ENCODE peak calls at places on chromosomes 5 and 9, in seven cellular contexts. Y is tibial nerve, U is A549, F is keratinocyte, P is IMR-90, V is left ventricle myocardium inferior, O is spleen. A is an unnamed sample.

GRCh38 chr9:1083325-1083913 is 33.3 kb downstream of the DMRT2 start:
- DNase-seq in Y (peak; percentile 7), U (peak; percentile 15), F (no peak), P (no peak), V (peak; percentile 21), O (no peak), A (peak; percentile 31)

GRCh38 chr9:108278341-108278740 is 577.4 kb downstream of the ACTL7B start:
- DNase-seq in Y (no peak), U (no peak), F (no peak), P (no peak), V (no peak), O (no peak), A (no peak)

GRCh38 chr5:78109891-78110324 is 184.6 kb downstream of the AP3B1 start:
- DNase-seq in Y (no peak), U (no peak), F (no peak), P (no peak), V (no peak), O (no peak), A (no peak)

GRCh38 chr5:31937703-31938102 is 236.4 kb downstream of the GOLPH3 start:
- DNase-seq in Y (no peak), U (no peak), F (no peak), P (no peak), V (no peak), O (no peak), A (no peak)

GRCh38 chr9:20650750-20651299 is 28.5 kb upstream of the MLLT3 start:
- DNase-seq in Y (no peak), U (no peak), F (no peak), P (no peak), V (no peak), O (no peak), A (no peak)

GRCh38 chr9:115393976-115394775 is 276.2 kb upstream of the TNC start:
- DNase-seq in Y (no peak), U (no peak), F (no peak), P (no peak), V (no peak), O (no peak), A (no peak)

GRCh38 chr9:132182609-132183073 is 20.8 kb downstream of the NTNG2 start:
- DNase-seq in Y (no peak), U (peak; percentile 26), F (no peak), P (no peak), V (no peak), O (no peak), A (no peak)

GRCh38 chr5:32984851-32985250 is 273.7 kb downstream of the NPR3 start:
- DNase-seq in Y (no peak), U (no peak), F (no peak), P (peak; percentile 64), V (no peak), O (no peak), A (no peak)

GRCh38 chr9:35664531-35665470 is at the start of gene ARHGEF39:
- DNase-seq in Y (peak; percentile 55), U (peak; percentile 86), F (no peak), P (peak; percentile 68), V (peak; percentile 80), O (peak; percentile 92), A (peak; percentile 88)

GRCh38 chr9:29668732-29669131 is 2095.5 kb upstream of the C9orf72 start:
- DNase-seq in Y (no peak), U (no peak), F (no peak), P (no peak), V (no peak), O (no peak), A (no peak)

GRCh38 chr5:74233571-74233970 is 407.0 kb downstream of the ENC1 start:
- DNase-seq in Y (no peak), U (no peak), F (no peak), P (peak; percentile 84), V (no peak), O (no peak), A (no peak)

GRCh38 chr9:131960805-131961495 is 118.7 kb downstream of the MED27 start:
- DNase-seq in Y (no peak), U (no peak), F (no peak), P (no peak), V (no peak), O (no peak), A (no peak)

GRCh38 chr5:180830253-180831138 is 27.9 kb upstream of the MGAT1 start:
- DNase-seq in Y (no peak), U (peak; percentile 44), F (peak; percentile 4), P (peak; percentile 39), V (peak; percentile 74), O (peak; percentile 93), A (peak; percentile 83)

GRCh38 chr5:18393546-18393945 is 759.3 kb downstream of the TAF11L14 start:
- DNase-seq in Y (no peak), U (no peak), F (no peak), P (no peak), V (no peak), O (no peak), A (no peak)

GRCh38 chr5:172591636-172592035 is 49.4 kb upstream of the NEURL1B start:
- DNase-seq in Y (no peak), U (no peak), F (no peak), P (no peak), V (no peak), O (no peak), A (no peak)

GRCh38 chr9:84478996-84479395 is 138.4 kb upstream of the SLC28A3 start:
- DNase-seq in Y (no peak), U (no peak), F (no peak), P (no peak), V (no peak), O (no peak), A (no peak)
- TF ChIP-seq CTCF in Y (no peak), U (no peak), F (no peak), P (no peak), V (no peak), O (no peak), A (no peak)

GRCh38 chr5:139692148-139692547 is 44.0 kb downstream of the CXXC5 start:
- DNase-seq in Y (no peak), U (no peak), F (no peak), P (no peak), V (no peak), O (peak; percentile 67), A (no peak)

GRCh38 chr5:139693676-139694364 is 45.7 kb downstream of the CXXC5 start:
- DNase-seq in Y (no peak), U (no peak), F (no peak), P (no peak), V (no peak), O (no peak), A (no peak)

GRCh38 chr5:139691275-139691629 is 43.1 kb downstream of the CXXC5 start:
- DNase-seq in Y (no peak), U (no peak), F (no peak), P (no peak), V (no peak), O (no peak), A (no peak)

GRCh38 chr5:139694556-139695182 is 46.5 kb downstream of the CXXC5 start:
- DNase-seq in Y (no peak), U (no peak), F (no peak), P (peak; percentile 64), V (no peak), O (no peak), A (no peak)

DNA sequence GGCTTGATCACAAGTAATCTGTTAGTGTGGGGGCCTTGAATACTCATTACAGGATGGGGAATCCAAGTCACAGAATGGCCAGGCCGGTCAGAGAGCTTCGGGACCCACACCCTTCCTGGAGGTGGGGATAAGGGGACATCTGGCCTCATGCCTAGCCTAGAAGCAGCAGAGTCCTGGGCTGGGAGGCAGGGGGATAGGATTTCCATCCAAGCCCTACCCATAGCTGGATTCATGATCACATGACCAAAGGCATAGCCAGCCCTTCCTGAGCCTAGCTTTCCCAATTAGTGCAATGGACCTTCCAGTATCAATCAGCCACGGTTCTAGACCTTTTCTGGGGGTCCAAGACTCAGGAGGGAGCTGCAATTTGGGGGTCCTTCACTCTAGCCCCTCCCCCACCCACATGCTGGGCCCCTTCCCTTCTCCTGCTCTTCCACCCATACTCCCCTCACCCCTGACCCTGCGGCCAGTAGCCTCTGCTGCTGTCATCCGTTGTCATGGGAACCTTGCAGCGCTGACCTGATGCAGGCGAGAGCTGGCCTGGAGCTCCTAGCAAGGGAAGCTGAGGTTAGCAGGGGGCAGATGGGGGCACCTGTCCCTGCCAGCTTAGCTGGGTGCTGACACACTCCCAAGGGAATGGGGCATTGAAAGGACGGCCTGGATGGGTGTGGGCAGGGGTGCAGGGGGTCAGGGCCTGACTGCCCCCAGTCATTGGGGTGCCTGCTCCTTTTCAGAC is 44.6 kb downstream of the CXXC5 start:
- DNase-seq in Y (no peak), U (no peak), F (no peak), P (no peak), V (no peak), O (peak; percentile 66), A (no peak)
- H3K4me1 ChIP-seq in Y (peaks cover 58% of the 10 kb centered on the region), U (peaks cover 34% of the 10 kb centered on the region), F (peaks cover 4% of the 10 kb centered on the region), P (peaks cover 42% of the 10 kb centered on the region), V (peaks cover 65% of the 10 kb centered on the region), O (peaks cover 47% of the 10 kb centered on the region), A (peaks cover 17% of the 10 kb centered on the region)

GRCh38 chr9:94167376-94167775 is 83.1 kb downstream of the PTPDC1 start:
- DNase-seq in Y (no peak), U (no peak), F (no peak), P (no peak), V (no peak), O (no peak), A (no peak)

GRCh38 chr9:94166237-94167054 is 82.2 kb downstream of the PTPDC1 start:
- DNase-seq in Y (peak; percentile 99), U (peak; percentile 99), F (peak; percentile 86), P (peak; percentile 99), V (peak; percentile 97), O (peak; percentile 98), A (peak; percentile 99)

GRCh38 chr9:94167055-94167346 is 82.7 kb downstream of the PTPDC1 start:
- DNase-seq in Y (no peak), U (no peak), F (no peak), P (no peak), V (no peak), O (no peak), A (no peak)

GRCh38 chr9:94169978-94170377 is 85.7 kb downstream of the PTPDC1 start:
- DNase-seq in Y (no peak), U (no peak), F (no peak), P (no peak), V (no peak), O (no peak), A (no peak)

GRCh38 chr9:94168203-94169000 is 84.1 kb downstream of the PTPDC1 start:
- DNase-seq in Y (no peak), U (no peak), F (no peak), P (peak; percentile 40), V (no peak), O (no peak), A (no peak)
- H3K4me3 ChIP-seq in Y (peak overlapping the region; percentile 86), U (peak overlapping the region; percentile 96), F (peak overlapping the region; percentile 73), P (peak overlapping the region; percentile 93), V (peak overlapping the region; percentile 91), O (peak overlapping the region; percentile 91), A (no peak overlapping the region)

GRCh38 chr5:39157679-39158078 is 61.7 kb downstream of the FYB1 start:
- DNase-seq in Y (no peak), U (no peak), F (no peak), P (no peak), V (no peak), O (no peak), A (no peak)
- TF ChIP-seq CTCF in Y (no peak), U (no peak), F (no peak), P (no peak), V (no peak), O (no peak), A (no peak)